ENCODE peak calls at places on chromosomes 6 and 20, in eight cellular contexts. P, M, G, V, O, R, A and S are unnamed samples.

GRCh38 chr6:138837246-138837645 is 41.4 kb downstream of the ECT2L start:
- DNase-seq in P (no peak), M (no peak), G (no peak), V (no peak), O (no peak), R (no peak), A (no peak), S (no peak)

GRCh38 chr20:39778847-39779641 is 816.9 kb downstream of the DHX35 start:
- DNase-seq in P (no peak), M (no peak), G (peak), V (no peak), O (no peak), R (no peak), A (no peak), S (no peak)

GRCh38 chr6:78942451-78942850 is 75.1 kb downstream of the IRAK1BP1 start:
- DNase-seq in P (no peak), M (peak), G (peak), V (no peak), O (no peak), R (no peak), A (no peak), S (no peak)

GRCh38 chr6:136952714-136953260 is 30.7 kb downstream of the SLC35D3 start:
- DNase-seq in P (no peak), M (no peak), G (no peak), V (no peak), O (no peak), R (no peak), A (no peak), S (no peak)

GRCh38 chr6:163949367-163949766 is 534.8 kb downstream of the QKI start:
- DNase-seq in P (no peak), M (no peak), G (no peak), V (no peak), O (no peak), R (no peak), A (no peak), S (no peak)

GRCh38 chr6:137016366-137016765 is 28.4 kb downstream of the IL20RA start:
- DNase-seq in P (no peak), M (no peak), G (peak), V (no peak), O (no peak), R (no peak), A (no peak), S (no peak)

GRCh38 chr20:13029687-13030510 is 21.1 kb downstream of the SPTLC3 start:
- DNase-seq in P (no peak), M (peak), G (peak), V (no peak), O (no peak), R (no peak), A (peak), S (peak)

GRCh38 chr6:75499640-75500039 is 6.0 kb upstream of the FILIP1 start:
- DNase-seq in P (no peak), M (no peak), G (no peak), V (no peak), O (no peak), R (no peak), A (no peak), S (no peak)

GRCh38 chr6:113219783-113220182 is 637.4 kb upstream of the MARCKS start:
- DNase-seq in P (no peak), M (no peak), G (no peak), V (no peak), O (no peak), R (no peak), A (no peak), S (no peak)

GRCh38 chr20:53708129-53708968 is 114.7 kb upstream of the ZNF217 start:
- DNase-seq in P (no peak), M (peak), G (peak), V (no peak), O (no peak), R (no peak), A (no peak), S (peak)

GRCh38 chr20:32971703-32972161 is 32.5 kb downstream of the SUN5 start:
- DNase-seq in P (peak), M (no peak), G (no peak), V (no peak), O (no peak), R (no peak), A (no peak), S (no peak)